ENCODE peak calls at places on chromosome 21, in five cellular contexts. D is AG04450, L is ovary, W is A673, N is mammary epithelial cell. J is an unnamed sample. For H3K9me3, the result is how much of the 10 kb centered on the place peaks cover.

GRCh38 chr21:43827015-43827611 is 37.7 kb downstream of the RRP1 start:
- DNase-seq in D (no peak), L (no peak), N (peak), W (peak), J (no peak)

GRCh38 chr21:46540087-46540710 is 64.7 kb downstream of the S100B start:
- DNase-seq in L (no peak), D (no peak), W (no peak), N (no peak), J (no peak)

GRCh38 chr21:36699546-36700294 is 805 bp downstream of the SIM2 start:
- DNase-seq in D (no peak), W (no peak), N (no peak), L (no peak), J (peak)

GRCh38 chr21:45072963-45073300 is 1.4 kb upstream of the ADARB1 start:
- DNase-seq in N (no peak), W (no peak), D (no peak), L (no peak), J (no peak)

GRCh38 chr21:35953570-35953969 is 106.8 kb downstream of the SETD4 start:
- DNase-seq in N (no peak), L (no peak), D (no peak), W (no peak), J (no peak)

GRCh38 chr21:44701541-44701940 is 4.6 kb downstream of the KRTAP10-12 start:
- DNase-seq in W (no peak), D (no peak), L (no peak), N (no peak), J (no peak)

GRCh38 chr21:17818158-17819113 is 720 bp downstream of the C21orf91 start:
- DNase-seq in D (no peak), N (peak), W (peak), L (no peak), J (peak)

GRCh38 chr21:31284797-31285397 is 59.2 kb downstream of the TIAM1 start:
- DNase-seq in W (no peak), N (peak), D (no peak), L (no peak), J (no peak)

GRCh38 chr21:38533887-38534286 is 35.6 kb upstream of the ERG start:
- DNase-seq in N (no peak), L (no peak), W (no peak), D (no peak), J (no peak)

DNA sequence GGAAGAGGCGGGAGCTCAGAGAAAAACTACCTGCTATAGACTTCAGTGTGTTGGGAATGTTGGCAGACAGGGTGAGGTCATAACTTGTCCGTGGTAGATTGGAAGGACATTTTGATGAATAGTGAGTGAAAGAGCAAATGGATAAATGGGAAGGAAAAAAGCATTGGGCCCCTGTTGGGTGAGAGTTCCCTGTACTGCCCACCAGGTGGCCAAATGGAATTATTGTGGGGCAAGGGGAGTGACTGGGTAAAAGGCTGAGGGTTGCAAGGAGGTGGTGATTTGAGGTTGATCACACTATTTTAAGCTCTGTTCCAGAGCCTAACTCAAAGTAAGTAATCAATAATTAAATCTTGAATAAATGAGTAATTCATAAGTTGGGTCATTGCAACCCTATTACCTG is 60.4 kb downstream of the MRPS6 start:
- DNase-seq in L (no peak), W (no peak), D (no peak), N (no peak), J (no peak)
- H3K9me3 ChIP-seq in L (under half), W (under half), D (under half), N (under half), J (under half)

GRCh38 chr21:8989261-8989882 is 1532.0 kb upstream of the TPTE start:
- DNase-seq in D (no peak), L (no peak), W (no peak), N (no peak), J (no peak)
- H3K9me3 ChIP-seq in D (under half), L (under half), W (half or more), N (half or more), J (under half)

GRCh38 chr21:9767592-9768375 is 753.6 kb upstream of the TPTE start:
- DNase-seq in W (no peak), D (no peak), N (no peak), L (no peak), J (no peak)
- H3K9me3 ChIP-seq in W (half or more), D (half or more), N (half or more), L (under half), J (half or more)

GRCh38 chr21:10430007-10430406 is 91.4 kb upstream of the TPTE start:
- DNase-seq in W (no peak), L (no peak), N (no peak), D (no peak), J (no peak)
- H3K9me3 ChIP-seq in W (half or more), L (under half), N (half or more), D (under half), J (half or more)

GRCh38 chr21:20108976-20109375 is 889.2 kb upstream of the NCAM2 start:
- DNase-seq in D (no peak), L (no peak), N (no peak), W (no peak), J (no peak)
- H3K9me3 ChIP-seq in D (under half), L (under half), N (under half), W (under half), J (under half)

J was measured in left lung.